ENCODE peak calls at places on chromosomes 3 and 15, in nine cellular contexts. R is Peyer's patch; E is CD4-positive, alpha-beta memory T cell; L is kidney; Y is testis; J is stomach; Z is GM23248; D is neural progenitor cell; S is IMR-90. O is an unnamed sample.

GRCh38 chr15:85318048-85318731 is 62.2 kb upstream of the AKAP13 start:
- DNase-seq in R (peak; percentile 83), E (peak; percentile 49), L (no peak), Y (no peak), J (peak; percentile 38), Z (peak; percentile 89), D (no peak), S (peak; percentile 98), O (peak; percentile 53)

GRCh38 chr15:35810007-35810406 is 264.0 kb upstream of the DPH6 start:
- DNase-seq in R (no peak), E (no peak), L (no peak), Y (no peak), J (no peak), Z (no peak), D (no peak), S (no peak), O (no peak)

GRCh38 chr15:63663906-63664305 is 66.7 kb downstream of the FBXL22 start:
- DNase-seq in R (no peak), E (no peak), L (no peak), Y (no peak), J (no peak), Z (no peak), D (no peak), S (peak; percentile 17), O (no peak)

GRCh38 chr3:158106773-158107461 is 697 bp upstream of the SHOX2 start:
- DNase-seq in R (no peak), E (no peak), L (no peak), Y (peak; percentile 45), J (no peak), Z (peak; percentile 52), D (peak; percentile 66), S (no peak), O (peak; percentile 11)

GRCh38 chr3:108090066-108090700 is 648 bp downstream of the CD47 start:
- DNase-seq in R (peak; percentile 69), E (peak; percentile 86), L (no peak), Y (peak; percentile 49), J (peak; percentile 34), Z (peak; percentile 63), D (peak; percentile 48), S (peak; percentile 43), O (peak; percentile 59)

GRCh38 chr15:65908876-65909275 is 39.6 kb downstream of the RAB11A start:
- DNase-seq in R (no peak), E (no peak), L (peak; percentile 46), Y (no peak), J (no peak), Z (no peak), D (no peak), S (no peak), O (no peak)

GRCh38 chr15:36814708-36815107 is 235.3 kb downstream of the CDIN1 start:
- DNase-seq in R (no peak), E (no peak), L (no peak), Y (no peak), J (no peak), Z (peak; percentile 25), D (no peak), S (peak; percentile 21), O (no peak)

GRCh38 chr3:8318002-8318649 is 183.5 kb upstream of the LMCD1 start:
- DNase-seq in R (no peak), E (no peak), L (no peak), Y (no peak), J (no peak), Z (peak; percentile 60), D (no peak), S (peak; percentile 82), O (peak; percentile 58)

GRCh38 chr15:50685191-50685975 is 1.2 kb downstream of the TRPM7 start:
- DNase-seq in R (no peak), E (no peak), L (no peak), Y (no peak), J (no peak), Z (peak; percentile 39), D (no peak), S (peak; percentile 32), O (no peak)

GRCh38 chr3:123104550-123104949 is 37.7 kb downstream of the PDIA5 start:
- DNase-seq in R (no peak), E (no peak), L (no peak), Y (no peak), J (no peak), Z (peak; percentile 93), D (no peak), S (peak; percentile 86), O (no peak)

GRCh38 chr3:161244538-161244937 is 23.4 kb downstream of the NMD3 start:
- DNase-seq in R (no peak), E (no peak), L (no peak), Y (no peak), J (no peak), Z (no peak), D (no peak), S (no peak), O (no peak)

GRCh38 chr3:161239700-161240099 is 18.6 kb downstream of the NMD3 start:
- DNase-seq in R (no peak), E (no peak), L (no peak), Y (no peak), J (no peak), Z (no peak), D (no peak), S (peak; percentile 41), O (no peak)
- H3K36me3 ChIP-seq in R (no peaks in the 10 kb centered on the region), E (peaks cover 16% of the 10 kb centered on the region), L (peaks cover 40% of the 10 kb centered on the region), Y (no peaks in the 10 kb centered on the region), J (peaks cover 98% of the 10 kb centered on the region), Z (peaks cover 86% of the 10 kb centered on the region), D (peaks cover 15% of the 10 kb centered on the region), S (peaks cover 25% of the 10 kb centered on the region), O (peaks cover 70% of the 10 kb centered on the region)

GRCh38 chr3:187039723-187040414 is 99.4 kb downstream of the RPL39L start:
- DNase-seq in R (no peak), E (no peak), L (no peak), Y (no peak), J (no peak), Z (no peak), D (no peak), S (no peak), O (no peak)
- H3K27ac ChIP-seq in R (peak overlapping the region; percentile 78), E (peak overlapping the region; percentile 41), L (peak overlapping the region; percentile 69), Y (no peak overlapping the region), J (no peak overlapping the region), Z (no peak overlapping the region), D (no peak overlapping the region), S (no peak overlapping the region), O (no peak overlapping the region)

GRCh38 chr15:40437754-40438687 is 2.7 kb upstream of the BAHD1 start:
- DNase-seq in R (no peak), E (no peak), L (no peak), Y (peak; percentile 46), J (no peak), Z (no peak), D (no peak), S (no peak), O (no peak)

GRCh38 chr15:40436892-40437753 is 3.6 kb upstream of the BAHD1 start:
- DNase-seq in R (no peak), E (no peak), L (no peak), Y (no peak), J (no peak), Z (no peak), D (peak; percentile 25), S (no peak), O (no peak)

GRCh38 chr15:40436116-40436891 is 4.4 kb upstream of the BAHD1 start:
- DNase-seq in R (no peak), E (no peak), L (no peak), Y (no peak), J (no peak), Z (peak; percentile 48), D (peak; percentile 45), S (no peak), O (peak; percentile 33)

GRCh38 chr15:40438712-40439111 is 2.0 kb upstream of the BAHD1 start:
- DNase-seq in R (no peak), E (no peak), L (no peak), Y (peak; percentile 60), J (peak; percentile 53), Z (no peak), D (no peak), S (no peak), O (no peak)

DNA sequence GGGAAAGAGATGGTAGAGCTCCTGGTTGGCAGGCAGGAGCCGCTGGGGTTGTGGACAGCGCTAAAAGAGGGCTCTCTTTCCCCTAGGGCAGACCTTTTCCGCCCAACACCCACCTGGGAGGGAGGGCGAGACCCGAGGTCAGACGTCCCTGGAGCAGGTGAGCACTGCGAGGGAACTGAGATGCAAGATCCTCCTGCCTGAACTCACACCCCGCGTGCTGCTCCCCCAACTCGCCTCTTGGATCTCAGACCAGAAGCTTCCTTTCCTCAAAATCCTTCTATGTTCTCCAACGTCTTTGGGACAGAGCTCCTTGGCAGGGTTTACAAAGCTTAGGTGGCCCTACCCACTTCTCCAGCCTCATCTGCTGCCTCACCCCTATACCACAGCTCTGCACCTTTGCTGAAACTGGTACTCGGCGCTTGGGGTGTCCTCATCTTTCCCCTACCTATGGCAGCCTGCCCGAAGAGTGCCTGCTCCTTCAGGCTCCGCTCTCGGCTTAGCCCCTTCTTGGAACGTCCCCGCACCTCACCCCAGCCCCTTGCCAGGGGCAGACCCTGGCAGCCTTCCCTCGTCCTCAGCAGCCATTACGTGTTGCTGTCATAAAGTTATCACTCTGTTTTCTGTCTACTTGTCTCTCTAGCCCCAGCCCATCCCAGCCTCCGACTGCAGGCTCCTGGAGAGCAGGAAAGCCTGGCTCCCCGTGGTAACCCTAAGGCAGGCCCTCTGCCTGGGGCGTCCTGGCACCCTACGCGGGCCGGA is 5.2 kb upstream of the BAHD1 start:
- DNase-seq in R (no peak), E (no peak), L (no peak), Y (no peak), J (no peak), Z (no peak), D (no peak), S (no peak), O (no peak)
- H3K4me3 ChIP-seq in R (peak overlapping the region; percentile 46), E (peak overlapping the region; percentile 37), L (no peak overlapping the region), Y (peak overlapping the region; percentile 58), J (peak overlapping the region; percentile 41), Z (peak overlapping the region; percentile 58), D (peak overlapping the region; percentile 64), S (peak overlapping the region; percentile 24), O (peak overlapping the region; percentile 50)

GRCh38 chr3:15726881-15727280 is 70.9 kb downstream of the ANKRD28 start:
- DNase-seq in R (no peak), E (no peak), L (no peak), Y (no peak), J (no peak), Z (no peak), D (no peak), S (no peak), O (no peak)

GRCh38 chr3:15722877-15723623 is 74.7 kb downstream of the ANKRD28 start:
- DNase-seq in R (no peak), E (no peak), L (no peak), Y (no peak), J (no peak), Z (no peak), D (no peak), S (no peak), O (no peak)

GRCh38 chr3:15723624-15723884 is 74.2 kb downstream of the ANKRD28 start:
- DNase-seq in R (no peak), E (no peak), L (no peak), Y (no peak), J (no peak), Z (no peak), D (no peak), S (no peak), O (no peak)

GRCh38 chr3:15726043-15726442 is 71.7 kb downstream of the ANKRD28 start:
- DNase-seq in R (no peak), E (no peak), L (no peak), Y (no peak), J (no peak), Z (peak; percentile 54), D (no peak), S (peak; percentile 54), O (no peak)

GRCh38 chr3:15724446-15724845 is 73.3 kb downstream of the ANKRD28 start:
- DNase-seq in R (no peak), E (no peak), L (no peak), Y (no peak), J (no peak), Z (peak; percentile 27), D (no peak), S (no peak), O (no peak)
- H3K36me3 ChIP-seq in R (no peaks in the 10 kb centered on the region), E (peaks cover 21% of the 10 kb centered on the region), L (no peaks in the 10 kb centered on the region), Y (no peaks in the 10 kb centered on the region), J (peaks cover 58% of the 10 kb centered on the region), Z (peaks cover 56% of the 10 kb centered on the region), D (peaks cover 9% of the 10 kb centered on the region), S (peaks cover 46% of the 10 kb centered on the region), O (peaks cover 5% of the 10 kb centered on the region)

O was measured in A673.